ENCODE peak calls at places on chromosomes 4 and X, in six cellular contexts. J is tibial artery, V is aorta, E is mucosa of descending colon, B is GM12878, D is esophagus squamous epithelium. R is an unnamed sample. For H3K9me3, the result is how much of the 10 kb centered on the place peaks cover.

GRCh38 chr4:169922632-169923276 is 103.4 kb downstream of the MFAP3L start:
- DNase-seq in V (peak), D (no peak), J (no peak), B (no peak), E (no peak), R (no peak)

GRCh38 chrX:71103110-71103983 is 3.2 kb downstream of the CXorf65 start:
- DNase-seq in E (peak), V (peak), J (no peak), D (no peak), B (no peak), R (peak)

GRCh38 chr4:118821590-118822293 is 14.2 kb downstream of the SEC24D start:
- DNase-seq in B (no peak), E (no peak), V (no peak), J (no peak), D (no peak), R (no peak)

GRCh38 chr4:25253072-25253447 is 19.2 kb downstream of the PI4K2B start:
- DNase-seq in B (no peak), V (no peak), E (no peak), D (no peak), J (no peak), R (no peak)

GRCh38 chr4:177041356-177041755 is 248.6 kb upstream of the VEGFC start:
- DNase-seq in E (no peak), D (no peak), J (no peak), B (no peak), V (no peak), R (no peak)

GRCh38 chrX:24343719-24344118 is 16.7 kb upstream of the SUPT20HL1 start:
- DNase-seq in E (no peak), J (no peak), D (no peak), B (no peak), V (no peak), R (no peak)

GRCh38 chr4:25449688-25450087 is 72.6 kb downstream of the ANAPC4 start:
- DNase-seq in V (no peak), D (no peak), E (no peak), B (no peak), J (no peak), R (no peak)

GRCh38 chrX:152821145-152821765 is 9.3 kb downstream of the CETN2 start:
- DNase-seq in B (no peak), J (no peak), V (no peak), D (no peak), E (peak), R (no peak)

GRCh38 chrX:154322890-154323289 is 27.3 kb downstream of the TKTL1 start:
- DNase-seq in V (no peak), B (no peak), E (no peak), J (no peak), D (no peak), R (peak)

GRCh38 chr4:178395798-178396197 is 953.6 kb upstream of the AGA start:
- DNase-seq in E (peak), V (no peak), B (no peak), J (no peak), D (no peak), R (no peak)

GRCh38 chrX:133151320-133151719 is 54.4 kb upstream of the USP26 start:
- DNase-seq in D (no peak), E (peak), V (no peak), B (no peak), J (no peak), R (no peak)

GRCh38 chr4:146224331-146224966 is 10.1 kb downstream of the REELD1 start:
- DNase-seq in E (no peak), V (no peak), D (no peak), B (no peak), J (no peak), R (no peak)

GRCh38 chr4:160495356-160495755 is 1392.5 kb downstream of the RAPGEF2 start:
- DNase-seq in E (no peak), J (no peak), D (no peak), V (no peak), B (no peak), R (no peak)

GRCh38 chr4:160493206-160493605 is 1390.3 kb downstream of the RAPGEF2 start:
- DNase-seq in B (no peak), V (no peak), J (no peak), D (no peak), E (no peak), R (no peak)

GRCh38 chr4:160492181-160492580 is 1389.3 kb downstream of the RAPGEF2 start:
- DNase-seq in V (no peak), B (no peak), D (no peak), E (no peak), J (no peak), R (no peak)
- H3K9me3 ChIP-seq in V (under half), B (under half), D (under half), E (under half), J (under half), R (under half)

DNA sequence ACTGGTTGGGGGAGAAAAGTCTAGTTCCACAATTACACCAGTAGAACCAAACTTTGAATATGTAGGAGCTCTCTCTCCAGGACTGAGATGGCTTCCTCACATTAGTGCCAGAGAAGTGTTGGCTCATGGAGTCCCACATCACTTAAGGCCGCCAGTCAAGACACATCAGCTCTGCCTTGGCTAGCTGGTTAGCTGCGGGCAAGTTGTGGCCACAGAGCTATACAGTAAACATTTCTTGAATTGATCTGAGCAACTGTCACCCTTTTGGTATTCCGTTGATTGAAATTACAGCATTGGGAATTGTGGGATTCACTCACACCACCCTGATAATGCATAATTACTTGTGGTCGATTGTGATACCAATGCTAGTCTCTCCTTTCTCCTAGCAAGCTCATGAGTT is 76.2 kb downstream of the LNX1 start:
- DNase-seq in J (no peak), D (no peak), V (no peak), E (no peak), B (no peak), R (no peak)
- H3K9me3 ChIP-seq in J (under half), D (under half), V (under half), E (under half), B (under half), R (under half)

GRCh38 chr4:10666616-10667015 is 18.0 kb downstream of the CLNK start:
- DNase-seq in B (no peak), D (no peak), E (no peak), V (no peak), J (no peak), R (no peak)

GRCh38 chr4:10664408-10664807 is 20.2 kb downstream of the CLNK start:
- DNase-seq in J (no peak), E (no peak), B (no peak), D (no peak), V (no peak), R (no peak)

GRCh38 chr4:10659251-10659650 is 25.3 kb downstream of the CLNK start:
- DNase-seq in D (no peak), E (no peak), B (no peak), V (no peak), J (no peak), R (no peak)

GRCh38 chr4:10661047-10661446 is 23.5 kb downstream of the CLNK start:
- DNase-seq in V (no peak), J (no peak), E (no peak), D (no peak), B (no peak), R (no peak)

GRCh38 chr4:10662937-10663336 is 21.6 kb downstream of the CLNK start:
- DNase-seq in B (no peak), E (no peak), J (no peak), V (no peak), D (no peak), R (no peak)
- H3K9me3 ChIP-seq in B (under half), E (under half), J (under half), V (under half), D (under half), R (under half)

DNA sequence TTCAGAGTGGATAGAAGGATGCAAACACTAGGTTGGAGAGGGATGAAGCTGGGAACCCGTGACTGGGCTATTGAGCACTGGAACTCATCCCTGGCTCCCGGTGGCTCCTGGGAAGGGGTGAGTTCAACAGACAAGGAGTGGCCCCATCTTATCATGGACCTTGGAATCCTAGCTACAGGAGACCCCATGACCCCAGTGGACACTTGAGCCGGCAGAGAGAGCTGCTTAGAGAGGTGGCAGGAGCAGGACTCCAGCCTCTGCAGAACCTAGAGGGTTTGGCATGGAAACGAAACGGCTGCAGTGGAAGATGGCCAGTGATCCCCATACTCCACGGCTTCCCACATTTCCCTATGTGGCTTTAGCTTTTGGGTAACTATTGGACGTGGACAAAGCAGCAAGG is 205.8 kb upstream of the SPANXN1 start:
- DNase-seq in B (no peak), V (no peak), D (no peak), J (no peak), E (no peak), R (no peak)
- H3K9me3 ChIP-seq in B (under half), V (under half), D (under half), J (under half), E (under half), R (under half)

GRCh38 chr4:73208376-73208775 is 50.2 kb downstream of the ANKRD17 start:
- DNase-seq in J (no peak), D (no peak), V (no peak), B (no peak), E (no peak), R (no peak)
- H3K9me3 ChIP-seq in J (under half), D (under half), V (under half), B (under half), E (under half), R (under half)

GRCh38 chrX:431032-431431 is 44.3 kb upstream of the PPP2R3B start:
- DNase-seq in B (no peak), J (no peak), E (no peak), V (no peak), D (no peak), R (no peak)
- H3K9me3 ChIP-seq in B (under half), J (under half), E (under half), V (under half), D (under half), R (under half)

DNA sequence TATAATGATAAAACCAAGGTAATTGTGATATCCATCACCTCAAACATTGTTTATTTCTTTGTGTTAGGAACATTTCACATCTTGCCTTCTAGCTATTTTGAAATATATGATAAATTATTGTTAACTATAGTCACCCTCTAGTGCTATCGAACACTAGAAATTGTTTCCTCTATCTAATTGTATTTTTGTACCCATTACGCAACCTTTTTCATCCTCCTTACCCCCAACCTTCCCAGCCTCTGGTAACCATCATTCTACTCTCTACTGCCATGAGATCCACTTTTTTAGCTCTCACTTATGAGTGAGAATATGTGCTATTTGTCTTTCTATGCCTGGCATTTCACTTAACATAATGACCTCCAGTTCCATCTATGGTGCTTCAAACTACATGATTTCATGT is 3.9 kb upstream of the UBA6 start:
- DNase-seq in E (no peak), V (no peak), J (no peak), B (no peak), D (no peak), R (no peak)
- H3K9me3 ChIP-seq in E (under half), V (under half), J (under half), B (under half), D (under half), R (under half)

GRCh38 chrX:142134533-142134932 is 70.6 kb downstream of the MAGEC2 start:
- DNase-seq in E (no peak), D (no peak), J (no peak), V (no peak), B (no peak), R (no peak)
- H3K9me3 ChIP-seq in E (under half), D (under half), J (under half), V (under half), B (under half), R (under half)

GRCh38 chrX:83186632-83187031 is 321.5 kb upstream of the POU3F4 start:
- DNase-seq in B (no peak), E (no peak), D (no peak), V (no peak), J (no peak), R (no peak)

GRCh38 chrX:83185010-83185409 is 323.1 kb upstream of the POU3F4 start:
- DNase-seq in V (no peak), J (no peak), B (no peak), E (no peak), D (no peak), R (no peak)

GRCh38 chrX:83185887-83186286 is 322.2 kb upstream of the POU3F4 start:
- DNase-seq in V (no peak), B (no peak), E (no peak), D (no peak), J (no peak), R (no peak)
- H3K9me3 ChIP-seq in V (under half), B (under half), E (under half), D (under half), J (under half), R (under half)

R was measured in spleen.